ENCODE peak calls at places on chromosomes 5 and 9, in eight cellular contexts. Q is kidney glomerular epithelial cell; Z is stimulated activated CD4-positive, alpha-beta T cell treated with anti-CD3 and anti-CD28 coated beads, Interleukin-4, amount 100 ng/mL, for 1 hour; B is activated naive CD4-positive, alpha-beta T cell; O is H9; U is CD4-positive, alpha-beta T cell; F is kidney; J is hippocampal formation. S is an unnamed sample.

GRCh38 chr5:100855940-100856339 is 47.1 kb downstream of the ST8SIA4 start:
- DNase-seq in Z (no peak), U (no peak), O (no peak), B (no peak), J (no peak), Q (no peak), F (no peak), S (no peak)

GRCh38 chr5:56259002-56259511 is 25.9 kb upstream of the ANKRD55 start:
- DNase-seq in Q (peak), F (no peak), J (no peak), U (no peak), B (no peak), Z (no peak), O (no peak), S (no peak)

GRCh38 chr9:34049630-34050384 is 1.1 kb upstream of the UBAP2 start:
- DNase-seq in Z (no peak), J (no peak), B (no peak), O (peak), Q (no peak), U (no peak), F (no peak), S (no peak)

GRCh38 chr9:2320632-2321031 is 301.0 kb upstream of the VLDLR start:
- DNase-seq in B (no peak), Q (no peak), F (no peak), O (no peak), Z (no peak), U (no peak), J (no peak), S (no peak)

GRCh38 chr5:125049721-125050357 is 303.4 kb upstream of the ZNF608 start:
- DNase-seq in Z (no peak), U (no peak), O (no peak), F (no peak), Q (peak), B (no peak), J (no peak), S (no peak)

GRCh38 chr5:59066367-59067163 is 483.7 kb downstream of the RAB3C start:
- DNase-seq in J (no peak), F (no peak), U (no peak), Z (no peak), Q (no peak), O (no peak), B (no peak), S (no peak)

GRCh38 chr5:9468070-9468388 is 77.8 kb downstream of the SEMA5A start:
- DNase-seq in B (no peak), F (no peak), Z (no peak), O (no peak), J (no peak), U (no peak), Q (peak), S (no peak)

GRCh38 chr5:58855851-58856739 is 273.2 kb downstream of the RAB3C start:
- DNase-seq in F (no peak), O (no peak), B (no peak), Z (no peak), Q (no peak), U (no peak), J (no peak), S (no peak)

GRCh38 chr9:34457266-34458012 is 931 bp downstream of the FAM219A start:
- DNase-seq in O (peak), B (no peak), U (peak), F (peak), Q (peak), J (peak), Z (no peak), S (peak)

GRCh38 chr5:111513175-111513520 is 813 bp upstream of the STARD4 start:
- DNase-seq in U (no peak), O (no peak), Q (no peak), F (no peak), Z (no peak), B (no peak), J (no peak), S (no peak)

GRCh38 chr9:35903049-35903448 is 3.0 kb upstream of the HRCT1 start:
- DNase-seq in U (peak), Q (peak), J (no peak), Z (no peak), F (no peak), O (no peak), B (no peak), S (no peak)

GRCh38 chr5:119476341-119476740 is 24.0 kb downstream of the HSD17B4 start:
- DNase-seq in U (no peak), B (no peak), Q (no peak), J (peak), O (no peak), Z (no peak), F (no peak), S (no peak)

GRCh38 chr5:39759696-39760095 is 334.9 kb upstream of the DAB2 start:
- DNase-seq in Z (no peak), O (no peak), U (no peak), Q (no peak), B (no peak), J (no peak), F (no peak), S (no peak)

GRCh38 chr5:168766038-168766700 is 187.0 kb upstream of the PANK3 start:
- DNase-seq in F (no peak), J (peak), B (no peak), Z (no peak), O (no peak), U (no peak), Q (no peak), S (no peak)

GRCh38 chr9:37840560-37841194 is 40.1 kb downstream of the DCAF10 start:
- DNase-seq in J (no peak), U (no peak), B (no peak), Z (peak), F (no peak), Q (peak), O (no peak), S (no peak)

GRCh38 chr5:179266291-179267070 is 78.8 kb downstream of the ADAMTS2 start:
- DNase-seq in J (no peak), F (no peak), Z (no peak), O (no peak), Q (no peak), B (no peak), U (no peak), S (peak)

GRCh38 chr5:123012321-123012720 is 24.2 kb downstream of the PPIC start:
- DNase-seq in F (no peak), U (no peak), B (no peak), Z (no peak), Q (no peak), O (no peak), J (no peak), S (no peak)

GRCh38 chr9:9552665-9553064 is 1060.1 kb downstream of the PTPRD start:
- DNase-seq in U (no peak), Z (no peak), Q (no peak), F (no peak), B (no peak), J (no peak), O (no peak), S (no peak)

GRCh38 chr5:98964621-98965020 is 35.8 kb upstream of the CHD1 start:
- DNase-seq in U (no peak), J (no peak), Z (no peak), B (no peak), F (no peak), Q (no peak), O (no peak), S (no peak)

GRCh38 chr5:159262859-159263568 is at the start of gene UBLCP1:
- DNase-seq in Z (peak), B (peak), F (peak), O (peak), U (peak), J (peak), Q (peak), S (peak)

GRCh38 chr9:119707228-119707627 is 338.0 kb upstream of the BRINP1 start:
- DNase-seq in U (no peak), F (no peak), Q (no peak), J (no peak), Z (no peak), O (no peak), B (no peak), S (no peak)

GRCh38 chr5:1808466-1808865 is 7.3 kb downstream of the NDUFS6 start:
- DNase-seq in O (no peak), B (no peak), F (no peak), J (no peak), U (no peak), Q (peak), Z (no peak), S (no peak)

GRCh38 chr5:78638423-78638822 is 10.1 kb downstream of the LHFPL2 start:
- DNase-seq in B (no peak), Z (no peak), O (no peak), F (peak), Q (peak), U (no peak), J (peak), S (peak)

GRCh38 chr5:135020111-135020895 is 13.7 kb downstream of the PITX1 start:
- DNase-seq in Q (no peak), Z (no peak), J (no peak), B (no peak), O (no peak), U (no peak), F (peak), S (no peak)

GRCh38 chr9:96178153-96178552 is 123.8 kb downstream of the HSD17B3 start:
- DNase-seq in J (no peak), O (no peak), B (no peak), Z (no peak), F (no peak), Q (no peak), U (no peak), S (no peak)

GRCh38 chr9:96214639-96215038 is 87.3 kb downstream of the HSD17B3 start:
- DNase-seq in U (no peak), Q (no peak), Z (no peak), B (no peak), O (no peak), J (no peak), F (no peak), S (no peak)

GRCh38 chr5:177526191-177526590 is 9.4 kb upstream of the DDX41 start:
- DNase-seq in U (no peak), B (no peak), Z (no peak), O (no peak), Q (no peak), J (no peak), F (no peak), S (no peak)

S was measured in breast epithelium.